ENCODE peak calls at places on chromosomes 13 and 19, in ten cellular contexts. One of them, this sample, is unnamed.

GRCh38 chr13:66665991-66666390 is 564.1 kb downstream of the PCDH9 start:
- DNase-seq in lower lobe of right lung: no peak
- DNase-seq in psoas muscle: peak; percentile 27
- DNase-seq in BE2C: peak; percentile 96
- DNase-seq in CD8-positive, alpha-beta memory T cell: no peak
- DNase-seq in Peyer's patch: no peak
- DNase-seq in cardiac muscle cell: peak; percentile 45
- DNase-seq in H1: no peak
- DNase-seq in thoracic aorta: no peak
- DNase-seq in AG04450: peak; percentile 49
- DNase-seq in this sample: no peak

GRCh38 chr19:4800591-4801081 is 9.1 kb downstream of the FEM1A start:
- DNase-seq in lower lobe of right lung: peak; percentile 89
- DNase-seq in CD8-positive, alpha-beta memory T cell: no peak
- DNase-seq in BE2C: no peak
- DNase-seq in AG04450: no peak
- DNase-seq in Peyer's patch: no peak
- DNase-seq in cardiac muscle cell: no peak
- DNase-seq in psoas muscle: peak; percentile 81
- DNase-seq in H1: no peak
- DNase-seq in thoracic aorta: no peak
- DNase-seq in this sample: no peak

GRCh38 chr19:47713046-47714021 is at the start of gene EHD2:
- DNase-seq in Peyer's patch: no peak
- DNase-seq in H1: no peak
- DNase-seq in lower lobe of right lung: peak; percentile 73
- DNase-seq in thoracic aorta: no peak
- DNase-seq in CD8-positive, alpha-beta memory T cell: no peak
- DNase-seq in cardiac muscle cell: peak; percentile 36
- DNase-seq in AG04450: peak; percentile 48
- DNase-seq in psoas muscle: peak; percentile 77
- DNase-seq in BE2C: peak; percentile 70
- DNase-seq in this sample: peak; percentile 50

GRCh38 chr13:110509478-110509926 is 52.0 kb downstream of the RAB20 start:
- DNase-seq in thoracic aorta: no peak
- DNase-seq in cardiac muscle cell: peak; percentile 50
- DNase-seq in lower lobe of right lung: no peak
- DNase-seq in AG04450: no peak
- DNase-seq in Peyer's patch: no peak
- DNase-seq in BE2C: no peak
- DNase-seq in psoas muscle: no peak
- DNase-seq in H1: no peak
- DNase-seq in CD8-positive, alpha-beta memory T cell: no peak
- DNase-seq in this sample: no peak

GRCh38 chr19:18386543-18387251 is 739 bp downstream of the GDF15 start:
- DNase-seq in CD8-positive, alpha-beta memory T cell: no peak
- DNase-seq in AG04450: no peak
- DNase-seq in BE2C: no peak
- DNase-seq in lower lobe of right lung: no peak
- DNase-seq in cardiac muscle cell: no peak
- DNase-seq in thoracic aorta: no peak
- DNase-seq in psoas muscle: no peak
- DNase-seq in H1: no peak
- DNase-seq in Peyer's patch: no peak
- DNase-seq in this sample: peak; percentile 70

GRCh38 chr19:47176627-47177090 is 46.0 kb downstream of the SAE1 start:
- DNase-seq in thoracic aorta: no peak
- DNase-seq in CD8-positive, alpha-beta memory T cell: peak; percentile 54
- DNase-seq in lower lobe of right lung: no peak
- DNase-seq in Peyer's patch: peak; percentile 36
- DNase-seq in H1: no peak
- DNase-seq in BE2C: no peak
- DNase-seq in cardiac muscle cell: no peak
- DNase-seq in AG04450: peak; percentile 85
- DNase-seq in psoas muscle: no peak
- DNase-seq in this sample: no peak

GRCh38 chr13:63435668-63436275 is 2020.1 kb upstream of the PCDH20 start:
- DNase-seq in H1: no peak
- DNase-seq in lower lobe of right lung: no peak
- DNase-seq in AG04450: peak; percentile 95
- DNase-seq in BE2C: no peak
- DNase-seq in CD8-positive, alpha-beta memory T cell: no peak
- DNase-seq in cardiac muscle cell: no peak
- DNase-seq in thoracic aorta: no peak
- DNase-seq in Peyer's patch: no peak
- DNase-seq in psoas muscle: no peak
- DNase-seq in this sample: no peak

GRCh38 chr13:35716186-35716585 is 239.7 kb upstream of the MAB21L1 start:
- DNase-seq in Peyer's patch: no peak
- DNase-seq in cardiac muscle cell: no peak
- DNase-seq in BE2C: no peak
- DNase-seq in H1: no peak
- DNase-seq in CD8-positive, alpha-beta memory T cell: no peak
- DNase-seq in thoracic aorta: no peak
- DNase-seq in AG04450: no peak
- DNase-seq in psoas muscle: no peak
- DNase-seq in lower lobe of right lung: no peak
- DNase-seq in this sample: no peak

GRCh38 chr13:96499646-96500045 is 409.7 kb downstream of the HS6ST3 start:
- DNase-seq in psoas muscle: no peak
- DNase-seq in H1: no peak
- DNase-seq in thoracic aorta: no peak
- DNase-seq in BE2C: no peak
- DNase-seq in CD8-positive, alpha-beta memory T cell: no peak
- DNase-seq in Peyer's patch: no peak
- DNase-seq in AG04450: no peak
- DNase-seq in cardiac muscle cell: no peak
- DNase-seq in lower lobe of right lung: no peak
- DNase-seq in this sample: no peak

GRCh38 chr13:70189981-70190380 is 81.7 kb upstream of the KLHL1 start:
- DNase-seq in AG04450: no peak
- DNase-seq in cardiac muscle cell: no peak
- DNase-seq in thoracic aorta: no peak
- DNase-seq in H1: no peak
- DNase-seq in CD8-positive, alpha-beta memory T cell: no peak
- DNase-seq in lower lobe of right lung: no peak
- DNase-seq in psoas muscle: no peak
- DNase-seq in Peyer's patch: no peak
- DNase-seq in BE2C: no peak
- DNase-seq in this sample: no peak

GRCh38 chr19:42295831-42296525 is 6.0 kb upstream of the PRR19 start:
- DNase-seq in thoracic aorta: no peak
- DNase-seq in CD8-positive, alpha-beta memory T cell: peak; percentile 92
- DNase-seq in Peyer's patch: peak; percentile 94
- DNase-seq in BE2C: peak; percentile 89
- DNase-seq in AG04450: no peak
- DNase-seq in psoas muscle: peak; percentile 82
- DNase-seq in lower lobe of right lung: peak; percentile 86
- DNase-seq in H1: peak; percentile 65
- DNase-seq in cardiac muscle cell: peak; percentile 79
- DNase-seq in this sample: peak; percentile 92

GRCh38 chr13:62663767-62664166 is 1248.1 kb upstream of the PCDH20 start:
- DNase-seq in cardiac muscle cell: no peak
- DNase-seq in psoas muscle: no peak
- DNase-seq in lower lobe of right lung: no peak
- DNase-seq in AG04450: no peak
- DNase-seq in BE2C: no peak
- DNase-seq in Peyer's patch: no peak
- DNase-seq in H1: no peak
- DNase-seq in CD8-positive, alpha-beta memory T cell: no peak
- DNase-seq in thoracic aorta: no peak
- DNase-seq in this sample: no peak

GRCh38 chr13:27405521-27406134 is 18.8 kb upstream of the GTF3A start:
- DNase-seq in H1: no peak
- DNase-seq in BE2C: no peak
- DNase-seq in psoas muscle: no peak
- DNase-seq in lower lobe of right lung: no peak
- DNase-seq in Peyer's patch: no peak
- DNase-seq in cardiac muscle cell: no peak
- DNase-seq in thoracic aorta: no peak
- DNase-seq in AG04450: no peak
- DNase-seq in CD8-positive, alpha-beta memory T cell: no peak
- DNase-seq in this sample: no peak

GRCh38 chr19:2805261-2805900 is 14.3 kb upstream of the ZNF554 start:
- DNase-seq in CD8-positive, alpha-beta memory T cell: no peak
- DNase-seq in BE2C: no peak
- DNase-seq in AG04450: no peak
- DNase-seq in H1: no peak
- DNase-seq in lower lobe of right lung: no peak
- DNase-seq in cardiac muscle cell: no peak
- DNase-seq in psoas muscle: no peak
- DNase-seq in thoracic aorta: no peak
- DNase-seq in Peyer's patch: no peak
- DNase-seq in this sample: no peak

GRCh38 chr13:103195762-103196161 is 129.5 kb upstream of the SLC10A2 start:
- DNase-seq in psoas muscle: no peak
- DNase-seq in H1: no peak
- DNase-seq in lower lobe of right lung: no peak
- DNase-seq in cardiac muscle cell: no peak
- DNase-seq in CD8-positive, alpha-beta memory T cell: no peak
- DNase-seq in thoracic aorta: no peak
- DNase-seq in AG04450: no peak
- DNase-seq in Peyer's patch: no peak
- DNase-seq in BE2C: no peak
- DNase-seq in this sample: no peak

GRCh38 chr19:49019242-49019932 is 2.5 kb upstream of the LHB start:
- DNase-seq in H1: peak; percentile 29
- DNase-seq in psoas muscle: peak; percentile 68
- DNase-seq in CD8-positive, alpha-beta memory T cell: peak; percentile 74
- DNase-seq in Peyer's patch: peak; percentile 71
- DNase-seq in cardiac muscle cell: peak; percentile 81
- DNase-seq in thoracic aorta: no peak
- DNase-seq in lower lobe of right lung: peak; percentile 92
- DNase-seq in BE2C: peak; percentile 88
- DNase-seq in AG04450: no peak
- DNase-seq in this sample: peak; percentile 85

GRCh38 chr19:34217952-34218817 is 36.2 kb upstream of the GARRE1 start:
- DNase-seq in psoas muscle: no peak
- DNase-seq in AG04450: peak; percentile 93
- DNase-seq in lower lobe of right lung: no peak
- DNase-seq in CD8-positive, alpha-beta memory T cell: peak; percentile 83
- DNase-seq in thoracic aorta: no peak
- DNase-seq in Peyer's patch: peak; percentile 33
- DNase-seq in cardiac muscle cell: no peak
- DNase-seq in H1: no peak
- DNase-seq in BE2C: no peak
- DNase-seq in this sample: peak; percentile 52

GRCh38 chr13:87331178-87331577 is 340.0 kb upstream of the SLITRK5 start:
- DNase-seq in lower lobe of right lung: no peak
- DNase-seq in CD8-positive, alpha-beta memory T cell: no peak
- DNase-seq in Peyer's patch: no peak
- DNase-seq in BE2C: no peak
- DNase-seq in thoracic aorta: no peak
- DNase-seq in AG04450: no peak
- DNase-seq in psoas muscle: no peak
- DNase-seq in cardiac muscle cell: no peak
- DNase-seq in H1: no peak
- DNase-seq in this sample: no peak

DNA sequence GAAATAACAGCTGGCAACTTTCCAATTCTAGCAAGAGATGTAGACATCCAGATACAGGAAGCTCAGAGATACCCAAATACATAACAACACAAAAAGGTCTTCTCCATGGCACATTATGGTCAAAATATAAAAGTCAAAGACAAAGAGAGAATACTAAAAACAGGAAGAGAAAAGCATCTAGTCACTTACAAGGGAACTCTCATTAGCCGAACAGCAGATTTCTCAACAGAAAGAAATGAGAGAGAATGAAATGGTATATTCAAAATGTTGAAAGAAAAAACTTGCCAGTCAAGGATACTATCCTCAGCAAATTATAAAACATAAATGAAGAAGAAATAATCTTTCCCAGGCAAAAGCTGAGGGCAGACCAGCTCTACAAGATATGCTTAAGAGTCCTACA is 12.4 kb downstream of the ZNF780A start:
- DNase-seq in Peyer's patch: no peak
- DNase-seq in CD8-positive, alpha-beta memory T cell: no peak
- DNase-seq in cardiac muscle cell: no peak
- DNase-seq in thoracic aorta: no peak
- DNase-seq in AG04450: no peak
- DNase-seq in BE2C: no peak
- DNase-seq in psoas muscle: no peak
- DNase-seq in lower lobe of right lung: no peak
- DNase-seq in H1: no peak
- DNase-seq in this sample: no peak
- H3K9me3 ChIP-seq in Peyer's patch: peaks cover 22% of the 10 kb centered on the region
- H3K9me3 ChIP-seq in CD8-positive, alpha-beta memory T cell: peaks cover 34% of the 10 kb centered on the region
- H3K9me3 ChIP-seq in cardiac muscle cell: peaks cover 3% of the 10 kb centered on the region
- H3K9me3 ChIP-seq in thoracic aorta: peaks cover 18% of the 10 kb centered on the region
- H3K9me3 ChIP-seq in AG04450: peaks cover 9% of the 10 kb centered on the region
- H3K9me3 ChIP-seq in BE2C: no peaks in the 10 kb centered on the region
- H3K9me3 ChIP-seq in psoas muscle: peaks cover 33% of the 10 kb centered on the region
- H3K9me3 ChIP-seq in lower lobe of right lung: peaks cover 21% of the 10 kb centered on the region
- H3K9me3 ChIP-seq in H1: peaks cover 33% of the 10 kb centered on the region
- H3K9me3 ChIP-seq in this sample: peaks cover 49% of the 10 kb centered on the region

GRCh38 chr19:9205506-9206113 is 13.8 kb downstream of the OR7D4 start:
- DNase-seq in BE2C: peak; percentile 78
- DNase-seq in cardiac muscle cell: peak; percentile 50
- DNase-seq in psoas muscle: peak; percentile 61
- DNase-seq in CD8-positive, alpha-beta memory T cell: peak; percentile 74
- DNase-seq in H1: peak; percentile 34
- DNase-seq in AG04450: peak; percentile 16
- DNase-seq in lower lobe of right lung: peak; percentile 76
- DNase-seq in Peyer's patch: peak; percentile 53
- DNase-seq in thoracic aorta: peak; percentile 3
- DNase-seq in this sample: peak; percentile 79
- H3K4me3 ChIP-seq in BE2C: peak overlapping the region; percentile 3
- H3K4me3 ChIP-seq in cardiac muscle cell: no peak overlapping the region
- H3K4me3 ChIP-seq in psoas muscle: peak overlapping the region; percentile 54
- H3K4me3 ChIP-seq in CD8-positive, alpha-beta memory T cell: no peak overlapping the region
- H3K4me3 ChIP-seq in H1: no peak overlapping the region
- H3K4me3 ChIP-seq in AG04450: peak overlapping the region; percentile 29
- H3K4me3 ChIP-seq in lower lobe of right lung: peak overlapping the region; percentile 22
- H3K4me3 ChIP-seq in Peyer's patch: peak overlapping the region; percentile 19
- H3K4me3 ChIP-seq in thoracic aorta: peak overlapping the region; percentile 61
- H3K4me3 ChIP-seq in this sample: no peak overlapping the region

DNA sequence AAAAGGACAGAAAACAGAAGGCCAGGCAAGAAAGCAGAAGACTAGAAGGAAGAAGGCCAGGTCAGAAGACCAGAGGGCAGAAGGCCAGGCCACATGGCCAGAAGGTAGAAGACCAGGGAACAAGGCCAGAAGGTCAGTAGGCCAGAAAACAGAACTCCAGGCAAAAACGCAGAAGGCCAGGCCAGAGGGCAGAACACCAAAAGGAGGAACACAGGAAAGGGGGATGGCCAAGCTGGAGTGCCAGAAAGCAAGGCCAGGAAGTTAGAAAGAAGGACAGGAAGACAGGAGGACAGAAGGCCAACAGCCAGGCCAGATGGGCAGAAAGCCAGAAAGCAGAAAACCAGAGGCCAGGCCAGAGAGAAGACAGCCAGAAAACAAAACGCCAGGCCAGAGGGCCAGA is 185.4 kb downstream of the TUBA3C start:
- DNase-seq in H1: no peak
- DNase-seq in psoas muscle: peak; percentile 26
- DNase-seq in cardiac muscle cell: no peak
- DNase-seq in CD8-positive, alpha-beta memory T cell: no peak
- DNase-seq in lower lobe of right lung: no peak
- DNase-seq in BE2C: no peak
- DNase-seq in thoracic aorta: no peak
- DNase-seq in Peyer's patch: no peak
- DNase-seq in AG04450: no peak
- DNase-seq in this sample: no peak
- H3K9me3 ChIP-seq in H1: peaks cover 89% of the 10 kb centered on the region
- H3K9me3 ChIP-seq in psoas muscle: no peaks in the 10 kb centered on the region
- H3K9me3 ChIP-seq in cardiac muscle cell: no peaks in the 10 kb centered on the region
- H3K9me3 ChIP-seq in CD8-positive, alpha-beta memory T cell: no peaks in the 10 kb centered on the region
- H3K9me3 ChIP-seq in lower lobe of right lung: peaks cover 8% of the 10 kb centered on the region
- H3K9me3 ChIP-seq in BE2C: no peaks in the 10 kb centered on the region
- H3K9me3 ChIP-seq in thoracic aorta: peaks cover 11% of the 10 kb centered on the region
- H3K9me3 ChIP-seq in Peyer's patch: peaks cover 11% of the 10 kb centered on the region
- H3K9me3 ChIP-seq in AG04450: peaks cover 78% of the 10 kb centered on the region
- H3K9me3 ChIP-seq in this sample: peaks cover 66% of the 10 kb centered on the region

GRCh38 chr19:310141-310651 is 19.0 kb upstream of the PLPP2 start:
- DNase-seq in H1: no peak
- DNase-seq in Peyer's patch: no peak
- DNase-seq in psoas muscle: no peak
- DNase-seq in AG04450: peak; percentile 20
- DNase-seq in lower lobe of right lung: no peak
- DNase-seq in thoracic aorta: no peak
- DNase-seq in BE2C: no peak
- DNase-seq in cardiac muscle cell: peak; percentile 62
- DNase-seq in CD8-positive, alpha-beta memory T cell: no peak
- DNase-seq in this sample: no peak
- H3K4me3 ChIP-seq in H1: no peak overlapping the region
- H3K4me3 ChIP-seq in Peyer's patch: peak overlapping the region; percentile 43
- H3K4me3 ChIP-seq in psoas muscle: peak overlapping the region; percentile 57
- H3K4me3 ChIP-seq in AG04450: peak overlapping the region; percentile 45
- H3K4me3 ChIP-seq in lower lobe of right lung: peak overlapping the region; percentile 51
- H3K4me3 ChIP-seq in thoracic aorta: no peak overlapping the region
- H3K4me3 ChIP-seq in BE2C: no peak overlapping the region
- H3K4me3 ChIP-seq in cardiac muscle cell: no peak overlapping the region
- H3K4me3 ChIP-seq in CD8-positive, alpha-beta memory T cell: no peak overlapping the region
- H3K4me3 ChIP-seq in this sample: no peak overlapping the region

This sample was measured in mucosa of descending colon.